ENCODE peak calls at places on chromosomes 13 and 19, in eight cellular contexts. One of them, this sample, is unnamed.

GRCh38 chr13:44899967-44900366 is 89.3 kb downstream of the NUFIP1 start:
- DNase-seq in glutamatergic neuron: no peak
- DNase-seq in epithelial cell of esophagus: peak
- DNase-seq in tibial nerve: no peak
- DNase-seq in fibroblast of mammary gland: no peak
- DNase-seq in WTC11: no peak
- DNase-seq in lower lobe of right lung: no peak
- DNase-seq in CD4-positive, alpha-beta T cell: no peak
- DNase-seq in this sample: no peak

GRCh38 chr13:76885203-76886004 is 801 bp downstream of the KCTD12 start:
- DNase-seq in glutamatergic neuron: peak
- DNase-seq in epithelial cell of esophagus: peak
- DNase-seq in tibial nerve: peak
- DNase-seq in fibroblast of mammary gland: peak
- DNase-seq in WTC11: peak
- DNase-seq in lower lobe of right lung: peak
- DNase-seq in CD4-positive, alpha-beta T cell: peak
- DNase-seq in this sample: peak

GRCh38 chr19:296476-297225 is 5.4 kb upstream of the PLPP2 start:
- DNase-seq in glutamatergic neuron: no peak
- DNase-seq in epithelial cell of esophagus: no peak
- DNase-seq in tibial nerve: no peak
- DNase-seq in fibroblast of mammary gland: no peak
- DNase-seq in WTC11: no peak
- DNase-seq in lower lobe of right lung: peak
- DNase-seq in CD4-positive, alpha-beta T cell: no peak
- DNase-seq in this sample: no peak

GRCh38 chr19:29705706-29706105 is 9.4 kb downstream of the C19orf12 start:
- DNase-seq in glutamatergic neuron: no peak
- DNase-seq in epithelial cell of esophagus: no peak
- DNase-seq in tibial nerve: no peak
- DNase-seq in fibroblast of mammary gland: no peak
- DNase-seq in WTC11: no peak
- DNase-seq in lower lobe of right lung: no peak
- DNase-seq in CD4-positive, alpha-beta T cell: no peak
- DNase-seq in this sample: no peak

GRCh38 chr13:93515267-93515666 is 288.7 kb downstream of the GPC6 start:
- DNase-seq in glutamatergic neuron: no peak
- DNase-seq in epithelial cell of esophagus: no peak
- DNase-seq in tibial nerve: no peak
- DNase-seq in fibroblast of mammary gland: no peak
- DNase-seq in WTC11: no peak
- DNase-seq in lower lobe of right lung: no peak
- DNase-seq in CD4-positive, alpha-beta T cell: no peak
- DNase-seq in this sample: no peak

GRCh38 chr19:19561946-19562664 is 24.0 kb downstream of the CILP2 start:
- DNase-seq in glutamatergic neuron: no peak
- DNase-seq in epithelial cell of esophagus: no peak
- DNase-seq in tibial nerve: no peak
- DNase-seq in fibroblast of mammary gland: no peak
- DNase-seq in WTC11: no peak
- DNase-seq in lower lobe of right lung: no peak
- DNase-seq in CD4-positive, alpha-beta T cell: no peak
- DNase-seq in this sample: no peak

GRCh38 chr19:50319156-50319555 is 10.0 kb downstream of the KCNC3 start:
- DNase-seq in glutamatergic neuron: no peak
- DNase-seq in epithelial cell of esophagus: no peak
- DNase-seq in tibial nerve: no peak
- DNase-seq in fibroblast of mammary gland: no peak
- DNase-seq in WTC11: no peak
- DNase-seq in lower lobe of right lung: no peak
- DNase-seq in CD4-positive, alpha-beta T cell: no peak
- DNase-seq in this sample: no peak

GRCh38 chr13:44903596-44903995 is 85.7 kb downstream of the NUFIP1 start:
- DNase-seq in glutamatergic neuron: no peak
- DNase-seq in epithelial cell of esophagus: no peak
- DNase-seq in tibial nerve: peak
- DNase-seq in fibroblast of mammary gland: peak
- DNase-seq in WTC11: no peak
- DNase-seq in lower lobe of right lung: peak
- DNase-seq in CD4-positive, alpha-beta T cell: no peak
- DNase-seq in this sample: no peak

GRCh38 chr13:105410602-105411001 is 1124.9 kb downstream of the EFNB2 start:
- DNase-seq in glutamatergic neuron: peak
- DNase-seq in epithelial cell of esophagus: peak
- DNase-seq in tibial nerve: peak
- DNase-seq in fibroblast of mammary gland: peak
- DNase-seq in WTC11: peak
- DNase-seq in lower lobe of right lung: peak
- DNase-seq in CD4-positive, alpha-beta T cell: no peak
- DNase-seq in this sample: no peak

GRCh38 chr13:42894765-42895181 is 97.3 kb downstream of the EPSTI1 start:
- DNase-seq in glutamatergic neuron: no peak
- DNase-seq in epithelial cell of esophagus: peak
- DNase-seq in tibial nerve: no peak
- DNase-seq in fibroblast of mammary gland: peak
- DNase-seq in WTC11: no peak
- DNase-seq in lower lobe of right lung: no peak
- DNase-seq in CD4-positive, alpha-beta T cell: no peak
- DNase-seq in this sample: peak

GRCh38 chr19:12260861-12261260 is 33.8 kb downstream of the ZNF44 start:
- DNase-seq in glutamatergic neuron: no peak
- DNase-seq in epithelial cell of esophagus: no peak
- DNase-seq in tibial nerve: no peak
- DNase-seq in fibroblast of mammary gland: no peak
- DNase-seq in WTC11: no peak
- DNase-seq in lower lobe of right lung: no peak
- DNase-seq in CD4-positive, alpha-beta T cell: no peak
- DNase-seq in this sample: no peak

GRCh38 chr19:1655131-1655981 is 2.9 kb upstream of the TCF3 start:
- DNase-seq in glutamatergic neuron: peak
- DNase-seq in epithelial cell of esophagus: no peak
- DNase-seq in tibial nerve: no peak
- DNase-seq in fibroblast of mammary gland: no peak
- DNase-seq in WTC11: no peak
- DNase-seq in lower lobe of right lung: no peak
- DNase-seq in CD4-positive, alpha-beta T cell: no peak
- DNase-seq in this sample: no peak

GRCh38 chr19:16834747-16835146 is 5.5 kb downstream of the SIN3B start:
- DNase-seq in glutamatergic neuron: no peak
- DNase-seq in epithelial cell of esophagus: peak
- DNase-seq in tibial nerve: no peak
- DNase-seq in fibroblast of mammary gland: peak
- DNase-seq in WTC11: no peak
- DNase-seq in lower lobe of right lung: no peak
- DNase-seq in CD4-positive, alpha-beta T cell: no peak
- DNase-seq in this sample: no peak

GRCh38 chr19:35373492-35373891 is 2.6 kb downstream of the GPR42 start:
- DNase-seq in glutamatergic neuron: no peak
- DNase-seq in epithelial cell of esophagus: no peak
- DNase-seq in tibial nerve: no peak
- DNase-seq in fibroblast of mammary gland: no peak
- DNase-seq in WTC11: no peak
- DNase-seq in lower lobe of right lung: no peak
- DNase-seq in CD4-positive, alpha-beta T cell: no peak
- DNase-seq in this sample: no peak

GRCh38 chr13:43905435-43906031 is 25.8 kb downstream of the LACC1 start:
- DNase-seq in glutamatergic neuron: no peak
- DNase-seq in epithelial cell of esophagus: peak
- DNase-seq in tibial nerve: no peak
- DNase-seq in fibroblast of mammary gland: peak
- DNase-seq in WTC11: no peak
- DNase-seq in lower lobe of right lung: no peak
- DNase-seq in CD4-positive, alpha-beta T cell: peak
- DNase-seq in this sample: no peak

DNA sequence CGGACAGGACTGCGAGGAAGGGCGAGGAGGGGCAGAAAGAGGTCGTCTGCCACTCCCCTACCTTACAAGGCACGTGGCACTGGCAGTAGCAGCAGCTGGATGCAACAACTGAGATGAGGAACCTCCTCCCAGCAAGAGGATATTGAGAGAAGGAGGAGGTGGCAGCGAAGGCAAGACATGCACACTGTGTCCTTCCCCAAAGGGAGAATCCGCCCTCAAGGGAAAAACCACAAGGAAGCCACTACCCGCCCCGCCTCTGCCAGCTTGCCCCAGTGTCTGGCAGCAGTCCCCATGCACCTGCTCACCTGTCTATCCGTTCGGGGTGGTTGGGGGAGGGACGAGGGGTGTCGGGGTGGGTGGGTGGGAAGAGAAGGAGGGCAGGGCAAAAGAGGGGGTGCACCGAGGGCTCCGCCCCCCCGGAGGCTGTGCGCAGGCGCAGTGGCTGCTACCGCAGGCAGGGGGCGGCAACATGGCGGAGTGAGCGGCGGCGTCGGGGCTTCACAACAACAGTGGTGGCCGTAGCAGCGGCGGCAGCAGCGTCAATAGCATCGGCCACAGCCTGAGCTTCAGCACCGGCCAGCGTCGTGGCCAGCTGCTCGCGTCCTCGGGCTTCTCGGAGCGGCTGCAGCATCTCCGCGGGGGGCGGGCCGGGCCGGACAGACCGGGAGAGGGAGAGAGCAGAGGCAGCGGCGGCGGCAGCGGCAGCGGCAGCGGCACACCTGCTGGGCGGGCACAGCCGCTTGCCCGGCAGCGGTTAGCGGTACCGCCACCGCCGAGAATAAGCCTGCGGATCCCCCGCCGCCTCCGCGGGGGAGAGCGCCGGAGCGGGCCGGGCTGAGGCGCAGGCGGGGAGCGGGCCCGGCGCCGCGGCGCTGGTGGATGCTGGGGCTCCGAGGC is at the start of gene NBEA:
- DNase-seq in glutamatergic neuron: peak
- DNase-seq in epithelial cell of esophagus: peak
- DNase-seq in tibial nerve: peak
- DNase-seq in fibroblast of mammary gland: peak
- DNase-seq in WTC11: peak
- DNase-seq in lower lobe of right lung: peak
- DNase-seq in CD4-positive, alpha-beta T cell: peak
- DNase-seq in this sample: peak
- TF ChIP-seq CTCF in glutamatergic neuron: peak
- TF ChIP-seq CTCF in epithelial cell of esophagus: no peak
- TF ChIP-seq CTCF in tibial nerve: peak
- TF ChIP-seq CTCF in fibroblast of mammary gland: no peak
- TF ChIP-seq CTCF in WTC11: peak
- TF ChIP-seq CTCF in lower lobe of right lung: peak
- TF ChIP-seq CTCF in CD4-positive, alpha-beta T cell: no peak
- TF ChIP-seq CTCF in this sample: peak

GRCh38 chr13:37138917-37139316 is 33.5 kb upstream of the CSNK1A1L start:
- DNase-seq in glutamatergic neuron: no peak
- DNase-seq in epithelial cell of esophagus: no peak
- DNase-seq in tibial nerve: no peak
- DNase-seq in fibroblast of mammary gland: peak
- DNase-seq in WTC11: no peak
- DNase-seq in lower lobe of right lung: no peak
- DNase-seq in CD4-positive, alpha-beta T cell: no peak
- DNase-seq in this sample: no peak

GRCh38 chr13:37139356-37139755 is 33.9 kb upstream of the CSNK1A1L start:
- DNase-seq in glutamatergic neuron: no peak
- DNase-seq in epithelial cell of esophagus: no peak
- DNase-seq in tibial nerve: no peak
- DNase-seq in fibroblast of mammary gland: peak
- DNase-seq in WTC11: no peak
- DNase-seq in lower lobe of right lung: no peak
- DNase-seq in CD4-positive, alpha-beta T cell: no peak
- DNase-seq in this sample: no peak

GRCh38 chr13:37136633-37137032 is 31.2 kb upstream of the CSNK1A1L start:
- DNase-seq in glutamatergic neuron: no peak
- DNase-seq in epithelial cell of esophagus: no peak
- DNase-seq in tibial nerve: no peak
- DNase-seq in fibroblast of mammary gland: no peak
- DNase-seq in WTC11: no peak
- DNase-seq in lower lobe of right lung: no peak
- DNase-seq in CD4-positive, alpha-beta T cell: no peak
- DNase-seq in this sample: no peak

GRCh38 chr13:37136187-37136586 is 30.7 kb upstream of the CSNK1A1L start:
- DNase-seq in glutamatergic neuron: no peak
- DNase-seq in epithelial cell of esophagus: no peak
- DNase-seq in tibial nerve: no peak
- DNase-seq in fibroblast of mammary gland: peak
- DNase-seq in WTC11: no peak
- DNase-seq in lower lobe of right lung: no peak
- DNase-seq in CD4-positive, alpha-beta T cell: no peak
- DNase-seq in this sample: no peak

GRCh38 chr13:37138169-37138568 is 32.7 kb upstream of the CSNK1A1L start:
- DNase-seq in glutamatergic neuron: no peak
- DNase-seq in epithelial cell of esophagus: peak
- DNase-seq in tibial nerve: no peak
- DNase-seq in fibroblast of mammary gland: peak
- DNase-seq in WTC11: peak
- DNase-seq in lower lobe of right lung: no peak
- DNase-seq in CD4-positive, alpha-beta T cell: no peak
- DNase-seq in this sample: no peak
- TF ChIP-seq CTCF in glutamatergic neuron: no peak
- TF ChIP-seq CTCF in epithelial cell of esophagus: peak
- TF ChIP-seq CTCF in tibial nerve: no peak
- TF ChIP-seq CTCF in fibroblast of mammary gland: peak
- TF ChIP-seq CTCF in WTC11: no peak
- TF ChIP-seq CTCF in lower lobe of right lung: no peak
- TF ChIP-seq CTCF in CD4-positive, alpha-beta T cell: no peak
- TF ChIP-seq CTCF in this sample: no peak

GRCh38 chr19:8251025-8251472 is 41.9 kb downstream of the CERS4 start:
- DNase-seq in glutamatergic neuron: no peak
- DNase-seq in epithelial cell of esophagus: no peak
- DNase-seq in tibial nerve: peak
- DNase-seq in fibroblast of mammary gland: peak
- DNase-seq in WTC11: no peak
- DNase-seq in lower lobe of right lung: peak
- DNase-seq in CD4-positive, alpha-beta T cell: no peak
- DNase-seq in this sample: no peak
- TF ChIP-seq CTCF in glutamatergic neuron: no peak
- TF ChIP-seq CTCF in epithelial cell of esophagus: no peak
- TF ChIP-seq CTCF in tibial nerve: no peak
- TF ChIP-seq CTCF in fibroblast of mammary gland: peak
- TF ChIP-seq CTCF in WTC11: no peak
- TF ChIP-seq CTCF in lower lobe of right lung: no peak
- TF ChIP-seq CTCF in CD4-positive, alpha-beta T cell: no peak
- TF ChIP-seq CTCF in this sample: no peak

GRCh38 chr19:4449826-4450075 is 7.8 kb downstream of the UBXN6 start:
- DNase-seq in glutamatergic neuron: no peak
- DNase-seq in epithelial cell of esophagus: no peak
- DNase-seq in tibial nerve: no peak
- DNase-seq in fibroblast of mammary gland: no peak
- DNase-seq in WTC11: no peak
- DNase-seq in lower lobe of right lung: no peak
- DNase-seq in CD4-positive, alpha-beta T cell: no peak
- DNase-seq in this sample: no peak

GRCh38 chr19:4454952-4455738 is 2.4 kb downstream of the UBXN6 start:
- DNase-seq in glutamatergic neuron: no peak
- DNase-seq in epithelial cell of esophagus: peak
- DNase-seq in tibial nerve: no peak
- DNase-seq in fibroblast of mammary gland: peak
- DNase-seq in WTC11: no peak
- DNase-seq in lower lobe of right lung: no peak
- DNase-seq in CD4-positive, alpha-beta T cell: no peak
- DNase-seq in this sample: no peak

GRCh38 chr19:4453232-4454179 is 4.1 kb downstream of the UBXN6 start:
- DNase-seq in glutamatergic neuron: no peak
- DNase-seq in epithelial cell of esophagus: no peak
- DNase-seq in tibial nerve: no peak
- DNase-seq in fibroblast of mammary gland: no peak
- DNase-seq in WTC11: no peak
- DNase-seq in lower lobe of right lung: no peak
- DNase-seq in CD4-positive, alpha-beta T cell: no peak
- DNase-seq in this sample: no peak

GRCh38 chr19:4454621-4454951 is 3.0 kb downstream of the UBXN6 start:
- DNase-seq in glutamatergic neuron: no peak
- DNase-seq in epithelial cell of esophagus: no peak
- DNase-seq in tibial nerve: no peak
- DNase-seq in fibroblast of mammary gland: no peak
- DNase-seq in WTC11: no peak
- DNase-seq in lower lobe of right lung: no peak
- DNase-seq in CD4-positive, alpha-beta T cell: no peak
- DNase-seq in this sample: no peak

GRCh38 chr19:4452230-4452990 is 5.2 kb downstream of the UBXN6 start:
- DNase-seq in glutamatergic neuron: no peak
- DNase-seq in epithelial cell of esophagus: no peak
- DNase-seq in tibial nerve: no peak
- DNase-seq in fibroblast of mammary gland: no peak
- DNase-seq in WTC11: no peak
- DNase-seq in lower lobe of right lung: no peak
- DNase-seq in CD4-positive, alpha-beta T cell: no peak
- DNase-seq in this sample: no peak
- TF ChIP-seq CTCF in glutamatergic neuron: no peak
- TF ChIP-seq CTCF in epithelial cell of esophagus: no peak
- TF ChIP-seq CTCF in tibial nerve: no peak
- TF ChIP-seq CTCF in fibroblast of mammary gland: no peak
- TF ChIP-seq CTCF in WTC11: no peak
- TF ChIP-seq CTCF in lower lobe of right lung: no peak
- TF ChIP-seq CTCF in CD4-positive, alpha-beta T cell: no peak
- TF ChIP-seq CTCF in this sample: no peak